ENCODE peak calls at places on chromosomes 7 and 10, in four cellular contexts. Z is GM06990, H is cardiac fibroblast, G is IMR-90. I is an unnamed sample.

GRCh38 chr10:68073631-68074403 is 1.3 kb downstream of the HERC4 start:
- DNase-seq in G (peak; percentile 31), H (peak; percentile 35), Z (no peak), I (no peak)

GRCh38 chr7:8271960-8272359 is 10.0 kb upstream of the ICA1 start:
- DNase-seq in G (no peak), Z (no peak), H (no peak), I (no peak)

GRCh38 chr10:60203993-60204618 is 185.6 kb downstream of the ANK3 start:
- DNase-seq in Z (no peak), G (peak; percentile 54), H (peak; percentile 73), I (no peak)

GRCh38 chr7:108170251-108170650 is 40.1 kb upstream of the LAMB4 start:
- DNase-seq in Z (no peak), H (no peak), G (no peak), I (no peak)

GRCh38 chr10:89555688-89556445 is 20.5 kb upstream of the SLC16A12 start:
- DNase-seq in Z (no peak), H (peak; percentile 38), G (peak; percentile 37), I (no peak)

GRCh38 chr10:28293238-28294168 is 9.4 kb downstream of the MPP7 start:
- DNase-seq in G (no peak), Z (no peak), H (no peak), I (no peak)

GRCh38 chr7:1866601-1867000 is 196.5 kb downstream of the ELFN1 start:
- DNase-seq in Z (no peak), G (no peak), H (no peak), I (no peak)

GRCh38 chr7:45582136-45582742 is 8.1 kb downstream of the ADCY1 start:
- DNase-seq in Z (no peak), G (no peak), H (no peak), I (no peak)

GRCh38 chr7:44291066-44291732 is 34.2 kb downstream of the CAMK2B start:
- DNase-seq in G (peak; percentile 94), H (peak; percentile 99), Z (no peak), I (peak; percentile 64)

GRCh38 chr7:83640731-83641533 is 8.0 kb downstream of the SEMA3E start:
- DNase-seq in H (no peak), G (no peak), Z (no peak), I (no peak)

GRCh38 chr7:129089521-129090212 is 34.8 kb upstream of the TNPO3 start:
- DNase-seq in H (peak; percentile 7), Z (peak; percentile 62), G (no peak), I (no peak)

GRCh38 chr7:31271641-31272405 is 68.7 kb downstream of the NEUROD6 start:
- DNase-seq in Z (no peak), H (no peak), G (no peak), I (no peak)

GRCh38 chr10:102752934-102753664 is 9.4 kb downstream of the WBP1L start:
- DNase-seq in H (peak; percentile 86), Z (no peak), G (peak; percentile 83), I (no peak)

GRCh38 chr7:155901176-155901575 is 88.9 kb upstream of the SHH start:
- DNase-seq in H (no peak), Z (no peak), G (no peak), I (no peak)

GRCh38 chr10:97991875-97992274 is 38.5 kb downstream of the CRTAC1 start:
- DNase-seq in H (peak; percentile 6), Z (no peak), G (peak; percentile 17), I (no peak)

GRCh38 chr10:29063806-29064644 is 224.8 kb upstream of the LYZL1 start:
- DNase-seq in G (peak; percentile 52), H (peak; percentile 53), Z (no peak), I (no peak)

GRCh38 chr7:112481337-112481736 is 546 bp downstream of the LSMEM1 start:
- DNase-seq in G (no peak), Z (no peak), H (no peak), I (no peak)

GRCh38 chr7:157468221-157469111 is 131.7 kb downstream of the DNAJB6 start:
- DNase-seq in G (no peak), Z (no peak), H (no peak), I (no peak)

GRCh38 chr10:84375011-84375410 is 46.6 kb downstream of the CCSER2 start:
- DNase-seq in H (peak; percentile 75), Z (peak; percentile 31), G (peak; percentile 69), I (no peak)

GRCh38 chr7:76352193-76352592 is 6.6 kb downstream of the YWHAG start:
- DNase-seq in H (no peak), G (peak; percentile 56), Z (no peak), I (no peak)

GRCh38 chr7:115299379-115300038 is 377.6 kb downstream of the MDFIC start:
- DNase-seq in G (no peak), H (no peak), Z (no peak), I (no peak)

GRCh38 chr10:22230331-22230833 is 12.6 kb upstream of the EBLN1 start:
- DNase-seq in Z (no peak), G (peak; percentile 29), H (peak; percentile 80), I (no peak)

GRCh38 chr10:43354879-43355380 is 16.5 kb upstream of the FXYD4 start:
- DNase-seq in Z (no peak), G (no peak), H (no peak), I (no peak)

GRCh38 chr10:60093317-60093716 is 187.0 kb upstream of the CCDC6 start:
- DNase-seq in G (no peak), Z (no peak), H (no peak), I (no peak)

GRCh38 chr7:47470567-47471357 is 111.1 kb downstream of the TNS3 start:
- DNase-seq in H (no peak), Z (no peak), G (no peak), I (no peak)

GRCh38 chr7:20236043-20236442 is 18.9 kb upstream of the MACC1 start:
- DNase-seq in Z (no peak), G (no peak), H (no peak), I (no peak)

GRCh38 chr10:79472951-79473350 is 27.5 kb upstream of the ZCCHC24 start:
- DNase-seq in G (no peak), H (no peak), Z (no peak), I (no peak)

GRCh38 chr10:15726042-15726441 is 6.3 kb upstream of the ITGA8 start:
- DNase-seq in H (no peak), G (no peak), Z (no peak), I (no peak)
- TF ChIP-seq CTCF in H (no peak), G (no peak), Z (no peak), I (no peak)

GRCh38 chr7:132935608-132936007 is 146.3 kb downstream of the CHCHD3 start:
- DNase-seq in H (no peak), G (no peak), Z (no peak), I (no peak)

GRCh38 chr7:132934017-132934416 is 147.9 kb downstream of the CHCHD3 start:
- DNase-seq in Z (peak; percentile 7), H (no peak), G (no peak), I (no peak)

GRCh38 chr7:132933076-132933466 is 148.8 kb downstream of the CHCHD3 start:
- DNase-seq in G (peak; percentile 80), H (peak; percentile 95), Z (peak; percentile 18), I (no peak)

GRCh38 chr7:132932321-132933075 is 149.4 kb downstream of the CHCHD3 start:
- DNase-seq in H (no peak), Z (no peak), G (peak; percentile 2), I (no peak)

GRCh38 chr7:132930881-132931280 is 151.0 kb downstream of the CHCHD3 start:
- DNase-seq in H (no peak), Z (no peak), G (peak; percentile 3), I (no peak)
- TF ChIP-seq CTCF in H (peak; percentile 31), Z (no peak), G (peak; percentile 30), I (peak; percentile 49)

DNA sequence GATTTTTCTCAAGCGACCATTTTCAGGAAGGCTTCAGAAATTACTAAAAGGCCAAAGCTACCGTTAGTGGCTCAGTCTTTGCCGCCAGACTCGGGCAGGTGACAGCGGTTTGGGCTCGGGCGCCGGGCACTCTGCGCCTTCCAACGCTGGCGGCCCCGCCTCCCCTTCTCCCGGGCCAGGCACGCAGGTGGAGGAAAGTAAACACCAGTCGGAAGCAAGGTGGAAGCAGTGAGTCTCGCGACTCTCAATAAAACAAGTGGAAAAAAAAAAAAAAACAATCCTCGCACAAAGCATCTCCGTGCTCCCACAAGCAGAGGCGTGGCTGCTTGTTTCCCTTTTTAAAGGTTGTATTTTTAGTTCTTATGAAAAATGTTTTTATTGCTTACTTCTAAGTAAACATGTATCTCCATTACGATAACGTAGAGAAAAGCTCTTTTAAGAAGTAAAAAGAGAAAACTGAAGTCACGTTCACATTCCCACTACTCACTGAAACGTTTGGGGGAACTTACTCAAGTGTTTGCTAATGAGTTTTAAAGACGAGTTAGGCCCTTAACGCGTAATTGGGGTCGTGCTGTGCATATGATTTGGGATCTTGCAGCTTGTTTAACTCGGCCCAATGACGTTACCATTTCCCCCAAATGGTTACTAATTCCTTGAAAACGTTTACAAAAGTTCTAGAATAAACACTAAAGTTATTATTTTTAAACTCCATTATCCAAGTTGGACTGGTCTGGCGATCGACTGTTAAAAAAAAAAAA is 904 bp downstream of the CDCA7L start:
- DNase-seq in H (peak; percentile 16), Z (peak; percentile 52), G (peak; percentile 5), I (no peak)
- TF ChIP-seq CTCF in H (no peak), Z (no peak), G (no peak), I (no peak)

GRCh38 chr7:22822486-22823141 is at the start of gene TOMM7:
- DNase-seq in G (peak; percentile 97), H (peak; percentile 99), Z (peak; percentile 92), I (peak; percentile 90)
- TF ChIP-seq CTCF in G (peak; percentile 53), H (no peak), Z (peak; percentile 26), I (peak; percentile 17)

GRCh38 chr7:66140924-66141323 is 26.3 kb downstream of the CRCP start:
- DNase-seq in H (peak; percentile 90), Z (no peak), G (peak; percentile 84), I (no peak)
- TF ChIP-seq CTCF in H (peak; percentile 73), Z (no peak), G (peak; percentile 79), I (peak; percentile 69)